ENCODE peak calls at places on chromosomes 6 and 20, in five cellular contexts. Z is stomach; O is activated CD4-positive, alpha-beta T cell treated with anti-CD3 and anti-CD28 coated beads for 48 hours; X is coronary artery; K is stimulated activated CD4-positive, alpha-beta T cell treated with anti-CD3 and anti-CD28 coated beads, Interleukin-15, amount 100 ng/mL, for 1 hour. L is an unnamed sample.

GRCh38 chr6:168332020-168332419 is 12.4 kb upstream of the DACT2 start:
- DNase-seq in X (no peak), Z (no peak), O (no peak), K (no peak), L (no peak)

GRCh38 chr6:168158280-168158979 is 79.4 kb upstream of the FRMD1 start:
- DNase-seq in K (no peak), Z (no peak), O (no peak), X (no peak), L (no peak)

GRCh38 chr20:2845607-2846006 is 5.1 kb downstream of the VPS16 start:
- DNase-seq in O (no peak), X (peak), K (no peak), Z (no peak), L (no peak)

GRCh38 chr6:165962361-165962760 is 205.3 kb downstream of the TBXT start:
- DNase-seq in X (no peak), O (no peak), Z (no peak), K (no peak), L (no peak)

GRCh38 chr6:158332237-158332636 is 20.0 kb downstream of the TULP4 start:
- DNase-seq in K (no peak), X (no peak), Z (no peak), O (no peak), L (no peak)

GRCh38 chr6:80077067-80077466 is 29.4 kb upstream of the BCKDHB start:
- DNase-seq in X (no peak), Z (no peak), O (no peak), K (no peak), L (no peak)

GRCh38 chr20:2140561-2140960 is 38.9 kb downstream of the STK35 start:
- DNase-seq in X (no peak), O (no peak), K (no peak), Z (peak), L (no peak)

GRCh38 chr20:39264506-39265172 is 302.5 kb downstream of the DHX35 start:
- DNase-seq in O (peak), Z (peak), K (peak), X (no peak), L (no peak)

GRCh38 chr20:10448270-10449156 is 13.4 kb downstream of the SLX4IP start:
- DNase-seq in K (no peak), O (no peak), Z (no peak), X (no peak), L (no peak)

GRCh38 chr6:148200302-148200701 is 142.3 kb upstream of the SASH1 start:
- DNase-seq in X (no peak), O (no peak), Z (peak), K (no peak), L (no peak)

GRCh38 chr6:156725712-156726111 is 51.5 kb upstream of the ARID1B start:
- DNase-seq in O (no peak), K (no peak), Z (no peak), X (no peak), L (no peak)

GRCh38 chr6:106688177-106688951 is 59.0 kb downstream of the QRSL1 start:
- DNase-seq in K (no peak), Z (no peak), X (no peak), O (no peak), L (no peak)

GRCh38 chr20:46308258-46309157 is at the start of gene CDH22:
- DNase-seq in K (no peak), X (no peak), O (peak), Z (peak), L (no peak)

GRCh38 chr6:151389640-151390275 is 1.6 kb downstream of the ZBTB2 start:
- DNase-seq in O (peak), K (peak), X (no peak), Z (peak), L (no peak)

GRCh38 chr6:111260570-111261298 is 173.4 kb downstream of the SLC16A10 start:
- DNase-seq in Z (no peak), X (no peak), K (no peak), O (peak), L (no peak)

GRCh38 chr6:7784706-7785105 is 58.8 kb downstream of the BMP6 start:
- DNase-seq in K (no peak), X (no peak), O (no peak), Z (no peak), L (no peak)

GRCh38 chr20:38113401-38114325 is 51.4 kb downstream of the TGM2 start:
- DNase-seq in Z (no peak), K (no peak), X (no peak), O (peak), L (no peak)

GRCh38 chr6:36839819-36840379 is 655 bp upstream of the CPNE5 start:
- DNase-seq in K (peak), Z (peak), X (no peak), O (peak), L (no peak)

GRCh38 chr20:63553251-63553932 is 567 bp upstream of the FNDC11 start:
- DNase-seq in X (peak), Z (peak), O (peak), K (peak), L (no peak)

GRCh38 chr6:26233608-26234420 is 131.2 kb upstream of the BTN3A2 start:
- DNase-seq in K (no peak), Z (peak), O (peak), X (no peak), L (no peak)

GRCh38 chr20:22698443-22698842 is 114.1 kb upstream of the FOXA2 start:
- DNase-seq in X (no peak), O (no peak), K (no peak), Z (no peak), L (no peak)

GRCh38 chr20:34388000-34388399 is 24.9 kb downstream of the ITCH start:
- DNase-seq in O (no peak), Z (no peak), X (no peak), K (no peak), L (no peak)

GRCh38 chr6:105259912-105260889 is 80.4 kb upstream of the POPDC3 start:
- DNase-seq in Z (no peak), O (no peak), X (no peak), K (no peak), L (no peak)

GRCh38 chr6:136341967-136342366 is 52.3 kb upstream of the BCLAF1 start:
- DNase-seq in K (no peak), O (no peak), X (no peak), Z (no peak), L (no peak)

GRCh38 chr20:24364464-24364863 is 105.0 kb upstream of the SYNDIG1 start:
- DNase-seq in Z (no peak), O (no peak), X (no peak), K (no peak), L (no peak)

GRCh38 chr6:139327038-139327437 is 35.2 kb upstream of the TXLNB start:
- DNase-seq in X (no peak), Z (no peak), O (no peak), K (no peak), L (no peak)

GRCh38 chr6:16969699-16970695 is 131.9 kb upstream of the STMND1 start:
- DNase-seq in Z (no peak), K (no peak), X (no peak), O (no peak), L (no peak)

GRCh38 chr6:71123051-71123450 is 165.6 kb upstream of the OGFRL1 start:
- DNase-seq in O (no peak), K (no peak), Z (no peak), X (no peak), L (no peak)

GRCh38 chr20:33472868-33473267 is 17.0 kb upstream of the CBFA2T2 start:
- DNase-seq in O (no peak), K (no peak), Z (no peak), X (no peak), L (no peak)

GRCh38 chr6:158849899-158850806 is 31.0 kb upstream of the EZR start:
- DNase-seq in X (no peak), Z (peak), O (peak), K (no peak), L (no peak)

GRCh38 chr20:9966966-9967365 is 67.8 kb upstream of the ANKEF1 start:
- DNase-seq in X (no peak), Z (no peak), O (no peak), K (no peak), L (no peak)

GRCh38 chr20:34129518-34130162 is 17.6 kb upstream of the EIF2S2 start:
- DNase-seq in O (peak), Z (peak), X (no peak), K (peak), L (no peak)

GRCh38 chr6:126127662-126128061 is 141.3 kb downstream of the TRMT11 start:
- DNase-seq in Z (no peak), X (no peak), O (no peak), K (no peak), L (no peak)

GRCh38 chr20:37326666-37327065 is 19.3 kb upstream of the SRC start:
- DNase-seq in Z (no peak), O (no peak), K (no peak), X (no peak), L (no peak)

GRCh38 chr6:153625089-153625488 is 414.0 kb upstream of the OPRM1 start:
- DNase-seq in Z (no peak), X (no peak), K (no peak), O (no peak), L (no peak)

GRCh38 chr20:40160151-40160550 is 528.9 kb downstream of the MAFB start:
- DNase-seq in K (no peak), X (no peak), Z (peak), O (peak), L (no peak)

GRCh38 chr20:20455945-20456344 is 88.0 kb downstream of the INSM1 start:
- DNase-seq in O (no peak), X (no peak), K (no peak), Z (no peak), L (no peak)

GRCh38 chr20:52425253-52425652 is 233.7 kb upstream of the ZFP64 start:
- DNase-seq in X (no peak), O (peak), K (no peak), Z (no peak), L (no peak)

GRCh38 chr20:46212252-46212651 is 94.1 kb downstream of the CD40 start:
- DNase-seq in Z (no peak), X (no peak), O (no peak), K (no peak), L (no peak)

L was measured in mesenteric fat pad.